ENCODE peak calls at places on chromosomes 7 and 10, in five cellular contexts. Y is Peyer's patch, E is colonic mucosa, L is neuronal stem cell, Q is tibial nerve. O is an unnamed sample. For H3K9me3, the result is how much of the 10 kb centered on the place peaks cover.

GRCh38 chr10:52071814-52072213 is 242.3 kb upstream of the DKK1 start:
- DNase-seq in L (no peak), E (no peak), Y (no peak), Q (no peak), O (no peak)

GRCh38 chr7:125984795-125985194 is 1055.2 kb upstream of the POT1 start:
- DNase-seq in Y (no peak), L (no peak), E (no peak), Q (no peak), O (no peak)

GRCh38 chr7:5429253-5429856 is 5.7 kb upstream of the TNRC18 start:
- DNase-seq in Q (no peak), Y (peak), E (peak), L (no peak), O (no peak)

GRCh38 chr10:88800152-88801125 is 2.1 kb upstream of the LIPM start:
- DNase-seq in L (no peak), Q (no peak), E (no peak), Y (no peak), O (no peak)

GRCh38 chr7:123355576-123356195 is 155.9 kb upstream of the SLC13A1 start:
- DNase-seq in Q (no peak), L (no peak), Y (no peak), E (no peak), O (no peak)

GRCh38 chr10:54469587-54470323 is 331.3 kb downstream of the PCDH15 start:
- DNase-seq in Q (no peak), E (no peak), L (no peak), Y (no peak), O (no peak)

GRCh38 chr10:114518401-114519305 is 114.4 kb upstream of the AFAP1L2 start:
- DNase-seq in Q (no peak), E (no peak), Y (no peak), L (no peak), O (no peak)

GRCh38 chr10:50917486-50917885 is 32.1 kb upstream of the A1CF start:
- DNase-seq in E (no peak), Q (no peak), Y (no peak), L (no peak), O (no peak)

GRCh38 chr10:82660205-82660604 is 785.2 kb downstream of the NRG3 start:
- DNase-seq in E (no peak), Q (no peak), L (no peak), Y (no peak), O (no peak)

GRCh38 chr7:46072722-46073121 is 151.7 kb upstream of the IGFBP3 start:
- DNase-seq in Q (no peak), E (no peak), L (no peak), Y (no peak), O (no peak)

GRCh38 chr7:151446412-151446811 is 6.5 kb upstream of the CRYGN start:
- DNase-seq in Q (no peak), E (no peak), Y (no peak), L (no peak), O (no peak)

GRCh38 chr10:124117879-124118278 is 24.5 kb upstream of the CHST15 start:
- DNase-seq in L (no peak), Q (no peak), E (no peak), Y (no peak), O (no peak)

GRCh38 chr7:43650457-43651052 is 67.6 kb downstream of the STK17A start:
- DNase-seq in Y (peak), E (no peak), L (no peak), Q (no peak), O (no peak)

GRCh38 chr10:10094700-10095099 is 923.0 kb upstream of the CELF2 start:
- DNase-seq in Y (no peak), E (no peak), L (no peak), Q (no peak), O (no peak)

GRCh38 chr10:66940950-66941349 is 15.1 kb downstream of the LRRTM3 start:
- DNase-seq in L (no peak), E (no peak), Q (no peak), Y (no peak), O (no peak)

GRCh38 chr10:25017247-25017590 is 807 bp downstream of the THNSL1 start:
- DNase-seq in L (no peak), Q (no peak), Y (peak), E (peak), O (no peak)

GRCh38 chr10:71339796-71340589 is 20.9 kb downstream of the SLC29A3 start:
- DNase-seq in E (peak), L (no peak), Q (no peak), Y (peak), O (no peak)

GRCh38 chr10:10818082-10818481 is 199.6 kb upstream of the CELF2 start:
- DNase-seq in Y (no peak), Q (no peak), E (no peak), L (no peak), O (no peak)

GRCh38 chr10:43234471-43235041 is 32.3 kb downstream of the RASGEF1A start:
- DNase-seq in E (no peak), Q (no peak), L (no peak), Y (peak), O (peak)

DNA sequence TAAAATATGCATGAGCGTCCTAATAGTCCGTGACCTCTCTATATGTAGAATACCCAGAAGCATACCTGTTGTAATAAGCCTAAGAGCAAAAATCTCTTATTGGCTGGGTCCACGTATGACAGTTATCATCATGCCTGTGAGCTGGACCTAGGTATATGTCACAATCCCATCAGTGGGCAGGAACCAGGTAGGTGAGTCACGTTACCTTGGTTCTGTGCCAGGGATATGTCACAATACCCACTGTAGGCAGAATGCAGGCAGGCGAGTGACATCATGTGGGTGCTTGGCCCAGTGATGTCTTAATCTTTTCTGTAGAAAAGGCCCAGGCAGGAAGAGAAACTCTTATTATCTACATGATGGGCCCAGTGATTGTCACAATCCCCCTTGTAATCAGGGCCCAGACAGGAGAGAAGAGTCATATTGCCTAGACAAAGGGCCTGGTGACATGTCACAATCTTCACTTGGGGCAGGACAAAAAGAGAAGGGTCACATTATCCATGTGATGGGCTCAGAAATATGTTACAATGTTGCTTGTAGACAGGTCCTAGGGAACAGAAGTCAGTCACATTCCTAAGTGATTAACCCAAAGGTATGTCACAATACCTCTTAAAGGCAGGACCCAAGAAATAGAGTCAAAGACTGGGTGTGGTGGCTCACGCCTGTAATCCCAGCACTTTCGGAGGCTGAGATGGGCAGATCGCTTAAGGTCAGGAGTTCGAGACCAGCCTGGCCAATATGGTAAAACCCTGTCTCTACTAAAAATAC is 12.9 kb upstream of the ZNF736 start:
- DNase-seq in Q (no peak), E (no peak), L (no peak), Y (no peak), O (no peak)
- H3K9me3 ChIP-seq in Q (under half), E (under half), L (under half), Y (under half), O (under half)

DNA sequence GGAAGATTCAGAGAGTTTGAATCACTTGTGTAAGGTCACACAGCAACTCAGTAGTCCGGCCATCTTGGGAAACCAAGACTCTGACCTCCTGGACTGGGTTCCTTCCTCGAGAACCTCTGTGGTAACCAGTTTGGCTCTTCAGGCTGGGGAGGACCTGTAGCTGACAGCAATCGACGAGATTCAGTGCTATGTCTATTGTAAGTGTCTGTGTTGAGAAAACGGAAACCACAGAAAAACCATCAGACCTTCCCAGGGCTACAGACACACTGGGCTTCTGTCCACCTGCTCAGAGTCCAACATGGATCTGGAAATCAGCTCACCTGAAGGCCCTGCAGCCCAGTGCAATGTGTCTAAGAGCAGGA is 403.7 kb downstream of the RPS24 start:
- DNase-seq in Q (no peak), Y (no peak), L (no peak), E (no peak), O (no peak)
- H3K9me3 ChIP-seq in Q (under half), Y (under half), L (under half), E (under half), O (under half)

GRCh38 chr7:157645539-157645938 is 308.7 kb downstream of the DNAJB6 start:
- DNase-seq in Y (peak), Q (no peak), E (no peak), L (no peak), O (no peak)
- H3K9me3 ChIP-seq in Y (under half), Q (under half), E (under half), L (under half), O (under half)

GRCh38 chr7:63073286-63073685 is 925.4 kb upstream of the ZNF722 start:
- DNase-seq in Q (no peak), E (no peak), Y (no peak), L (no peak), O (no peak)

GRCh38 chr7:63073736-63074135 is 924.9 kb upstream of the ZNF722 start:
- DNase-seq in E (no peak), Q (no peak), Y (no peak), L (no peak), O (no peak)

GRCh38 chr7:63071920-63072319 is 926.7 kb upstream of the ZNF722 start:
- DNase-seq in Q (no peak), L (no peak), Y (peak), E (no peak), O (no peak)

GRCh38 chr7:63071396-63071795 is 927.3 kb upstream of the ZNF722 start:
- DNase-seq in Y (peak), Q (no peak), E (no peak), L (no peak), O (no peak)

DNA sequence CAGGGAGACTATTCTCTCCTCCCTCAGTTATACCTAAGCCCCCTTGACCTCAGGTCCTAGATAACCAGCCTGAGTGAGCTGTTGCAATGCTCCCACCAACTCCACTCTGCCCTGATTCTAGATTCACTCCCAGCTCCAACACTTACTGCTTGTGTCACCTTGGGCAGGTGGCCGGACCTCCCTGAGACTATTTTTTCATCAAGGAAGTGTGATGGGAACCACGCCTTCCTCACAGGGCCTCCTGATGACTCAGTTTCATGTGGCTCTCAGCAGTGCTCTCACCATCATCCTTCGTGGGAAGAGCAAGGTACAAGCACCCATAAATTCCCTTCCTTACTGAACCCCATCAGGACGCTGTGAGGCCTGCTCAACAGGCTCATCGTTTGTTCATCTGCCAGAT is 925.8 kb upstream of the ZNF722 start:
- DNase-seq in Q (no peak), E (no peak), L (no peak), Y (peak), O (no peak)
- H3K9me3 ChIP-seq in Q (half or more), E (under half), L (under half), Y (under half), O (under half)

GRCh38 chr10:45398595-45398994 is 24.6 kb downstream of the ALOX5 start:
- DNase-seq in L (no peak), Y (no peak), Q (no peak), E (no peak), O (no peak)

GRCh38 chr10:45399113-45399512 is 25.1 kb downstream of the ALOX5 start:
- DNase-seq in L (no peak), Y (no peak), E (no peak), Q (no peak), O (no peak)

GRCh38 chr10:45395554-45395953 is 21.5 kb downstream of the ALOX5 start:
- DNase-seq in E (no peak), Y (no peak), Q (no peak), L (no peak), O (no peak)
- H3K9me3 ChIP-seq in E (under half), Y (under half), Q (under half), L (under half), O (under half)

DNA sequence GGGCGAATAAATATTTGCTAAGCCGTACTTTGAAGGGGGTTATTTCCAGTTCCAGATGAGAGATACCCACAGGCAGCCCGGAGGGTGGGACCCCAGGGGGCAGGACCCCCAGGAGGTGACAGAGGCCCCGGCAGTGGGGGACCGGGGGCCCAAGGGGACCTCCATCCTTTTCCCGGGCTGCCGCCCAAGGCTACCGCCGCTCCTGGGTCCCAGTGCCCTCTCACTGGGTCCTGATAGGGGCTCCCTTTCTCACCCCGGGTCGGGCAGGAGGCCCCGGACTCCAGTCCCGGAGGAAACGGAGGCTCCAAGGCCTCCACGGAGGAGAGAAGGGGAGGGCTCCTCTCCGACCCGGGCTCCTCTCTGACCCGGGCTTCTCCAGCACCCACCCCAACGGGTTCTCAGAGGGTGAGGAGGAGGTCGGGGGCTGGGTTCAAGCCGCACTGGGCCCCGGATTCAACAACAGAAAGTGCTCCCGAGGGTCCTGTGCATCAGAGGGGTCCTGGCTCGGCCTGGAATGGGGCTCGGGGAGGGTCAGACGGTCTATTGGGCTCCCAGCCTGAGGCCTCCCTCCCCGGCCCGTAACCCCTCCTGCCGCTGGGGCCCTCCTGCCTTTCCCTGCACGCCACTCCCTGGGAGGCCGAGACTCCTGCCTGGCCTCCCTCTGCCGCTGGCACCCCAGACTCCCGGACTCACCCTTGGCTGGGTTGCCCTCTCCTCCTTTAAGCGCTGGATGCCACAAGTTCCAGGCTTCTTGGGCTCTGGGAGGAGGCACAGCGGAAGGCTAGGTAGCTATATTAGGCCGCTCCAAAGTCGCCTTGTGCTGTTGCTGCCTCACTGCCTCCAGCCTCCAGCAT is 62.5 kb downstream of the ZNF37A start:
- DNase-seq in Q (no peak), Y (no peak), L (no peak), E (no peak), O (no peak)
- H3K9me3 ChIP-seq in Q (half or more), Y (under half), L (under half), E (under half), O (under half)

DNA sequence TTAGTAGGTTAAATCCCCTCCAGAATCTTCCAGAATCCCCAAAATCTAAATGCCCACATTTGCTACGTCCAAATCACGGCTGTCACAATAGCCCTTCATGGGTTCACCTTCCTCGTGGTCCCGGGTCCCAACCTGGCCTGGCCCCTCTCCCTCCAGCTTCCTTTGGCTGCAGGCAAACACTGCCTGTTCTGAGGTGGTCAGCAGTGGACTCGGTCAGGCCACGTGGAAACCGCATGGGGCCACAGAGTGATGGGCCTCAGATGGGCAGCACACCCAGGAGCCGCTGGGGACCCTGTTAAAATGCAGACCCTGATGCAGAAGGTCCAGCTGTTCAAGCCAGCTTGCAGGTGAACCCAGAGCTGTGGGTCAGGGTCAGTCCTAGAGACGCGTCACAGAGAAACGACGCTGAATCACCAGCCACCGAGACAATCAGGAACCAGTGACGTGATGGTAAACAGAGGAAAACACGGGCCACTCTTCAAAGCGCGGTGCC is 588.6 kb downstream of the DNAJB6 start:
- DNase-seq in E (no peak), L (no peak), Q (no peak), Y (no peak), O (no peak)
- H3K9me3 ChIP-seq in E (under half), L (under half), Q (under half), Y (under half), O (under half)

DNA sequence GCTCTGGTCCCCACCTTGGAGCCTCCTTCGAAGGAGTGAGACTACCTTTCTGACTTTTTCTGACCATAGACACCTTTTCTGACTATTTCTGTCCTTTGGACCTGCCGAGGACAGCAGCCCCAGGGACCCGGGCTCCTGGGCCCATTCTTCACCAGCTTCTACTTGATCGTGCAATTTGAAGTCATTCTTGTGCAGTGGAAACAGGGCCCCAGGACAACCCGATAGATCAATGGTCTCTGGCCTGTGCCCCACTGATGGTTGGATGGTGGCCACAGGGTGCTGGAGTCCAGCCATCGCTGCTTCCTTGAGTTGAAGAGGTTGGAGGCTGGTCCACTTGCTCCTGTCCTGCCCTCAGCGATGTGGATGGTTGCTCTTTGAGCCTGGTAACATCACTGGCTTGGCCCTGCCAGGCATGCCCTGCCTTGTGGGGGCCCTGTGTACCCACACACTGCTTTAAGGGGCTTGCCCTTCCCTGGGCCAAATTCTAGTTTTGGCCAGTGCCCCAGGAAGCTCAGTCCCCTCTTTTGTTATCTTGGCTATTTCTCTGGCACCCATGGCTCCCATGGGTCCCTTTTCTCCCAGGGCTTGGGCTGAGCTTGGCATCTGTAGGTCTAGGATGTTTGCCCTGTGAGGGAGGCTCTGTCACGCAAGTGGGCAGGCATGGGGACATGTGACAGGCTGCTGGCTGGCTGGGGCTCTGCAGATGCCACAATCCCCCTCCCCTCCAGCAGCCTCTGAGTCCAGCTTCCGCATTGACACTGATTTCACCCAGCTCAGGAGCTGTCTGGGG is 375.6 kb upstream of the NUPR2 start:
- DNase-seq in L (no peak), Q (no peak), E (no peak), Y (no peak), O (no peak)
- H3K9me3 ChIP-seq in L (half or more), Q (half or more), E (under half), Y (under half), O (under half)

DNA sequence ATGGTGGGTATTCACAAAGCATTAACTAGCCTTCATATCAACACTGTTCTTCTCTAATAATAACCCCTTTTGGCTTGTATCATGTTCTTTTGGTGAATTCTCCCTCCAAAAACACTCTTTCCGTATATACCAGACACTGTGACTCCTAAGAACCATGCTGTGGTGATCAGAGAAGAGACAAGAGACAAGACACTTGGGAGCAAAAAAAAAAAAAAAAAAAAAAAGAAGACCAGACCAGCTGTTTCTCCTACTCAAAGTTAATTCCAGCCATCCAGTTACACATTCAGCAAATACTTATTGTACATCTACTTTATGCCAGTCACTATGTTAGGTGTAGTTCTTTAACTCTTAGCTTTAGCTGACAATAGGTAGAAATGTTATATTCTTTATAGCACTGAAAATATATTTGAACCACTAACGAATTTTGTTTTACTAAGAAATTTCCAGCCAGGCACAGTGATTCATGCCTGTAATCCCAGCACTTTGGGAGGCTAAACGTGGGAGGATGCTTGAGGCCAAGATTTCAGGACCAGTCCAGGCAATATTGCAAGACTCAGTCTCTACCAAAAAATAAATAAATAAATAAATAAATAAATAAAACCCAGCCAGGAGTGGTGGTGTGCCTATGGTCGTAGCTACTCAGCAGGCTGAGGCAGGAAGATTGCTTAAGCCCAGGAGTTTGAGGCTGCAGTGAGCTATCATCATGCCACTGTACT is 40.0 kb downstream of the PIP4K2A start:
- DNase-seq in E (no peak), L (no peak), Y (no peak), Q (no peak), O (no peak)
- H3K9me3 ChIP-seq in E (under half), L (under half), Y (under half), Q (under half), O (under half)